ENCODE peak calls at places on chromosomes 6 and 20, in five cellular contexts. E is NCI-H2081, H is fibroblast of the aortic adventitia, Z is activated T-cell treated with anti-CD3 and anti-CD28 coated beads for 24 hours, S is natural killer cell. D is an unnamed sample.

GRCh38 chr6:27280540-27281000 is 31.5 kb downstream of the POM121L2 start:
- DNase-seq in H (peak), Z (no peak), S (no peak), E (peak), D (no peak)

GRCh38 chr20:11822116-11822794 is 95.4 kb upstream of the BTBD3 start:
- DNase-seq in S (no peak), H (peak), E (no peak), Z (no peak), D (no peak)

GRCh38 chr20:41457173-41457857 is 90.7 kb upstream of the EMILIN3 start:
- DNase-seq in H (no peak), S (no peak), Z (no peak), E (no peak), D (no peak)

GRCh38 chr6:29602564-29603361 is 17.8 kb downstream of the OR2H2 start:
- DNase-seq in E (no peak), Z (no peak), S (no peak), H (no peak), D (peak)

GRCh38 chr6:134911532-134911931 is 38.4 kb downstream of the ALDH8A1 start:
- DNase-seq in H (peak), S (no peak), Z (no peak), E (no peak), D (no peak)

GRCh38 chr6:105374010-105374420 is 28.9 kb downstream of the PREP start:
- DNase-seq in S (no peak), Z (no peak), H (peak), E (no peak), D (no peak)

GRCh38 chr20:10605547-10606195 is 68.1 kb downstream of the JAG1 start:
- DNase-seq in Z (no peak), E (no peak), H (no peak), S (no peak), D (no peak)

GRCh38 chr20:45117581-45117980 is 2.6 kb upstream of the WFDC5 start:
- DNase-seq in Z (no peak), E (no peak), H (no peak), S (no peak), D (peak)

GRCh38 chr6:2412731-2413130 is 167.3 kb upstream of the GMDS start:
- DNase-seq in S (no peak), H (peak), Z (no peak), E (no peak), D (no peak)

GRCh38 chr6:66772785-66773184 is 1065.8 kb upstream of the EYS start:
- DNase-seq in S (no peak), E (no peak), Z (no peak), H (peak), D (no peak)

GRCh38 chr6:162119349-162119748 is 608.2 kb downstream of the PRKN start:
- DNase-seq in Z (no peak), E (no peak), H (no peak), S (no peak), D (no peak)

GRCh38 chr6:144843701-144844100 is 558.6 kb downstream of the UTRN start:
- DNase-seq in E (no peak), Z (no peak), S (no peak), H (no peak), D (no peak)

D was measured in NCI-H774.